ENCODE peak calls at places on chromosomes 5 and 9, in ten cellular contexts. F is SK-N-SH, D is hepatocyte, U is pancreas, C is IMR-90, W is right atrium auricular region, R is psoas muscle, N is adipocyte, P is MM.1S, B is heart right ventricle. Z is an unnamed sample.

GRCh38 chr9:98172604-98173003 is 19.8 kb downstream of the CORO2A start:
- DNase-seq in C (peak; percentile 7), P (no peak), F (no peak), B (no peak), N (peak; percentile 28), R (no peak), U (no peak), D (no peak), W (no peak), Z (peak; percentile 35)

GRCh38 chr5:178241259-178241658 is 8.7 kb upstream of the PHYKPL start:
- DNase-seq in U (peak; percentile 74), F (no peak), N (no peak), P (no peak), D (no peak), R (peak; percentile 66), C (no peak), B (peak; percentile 20), W (no peak), Z (no peak)

GRCh38 chr5:123450641-123451421 is 27.6 kb upstream of the CEP120 start:
- DNase-seq in W (no peak), F (no peak), N (peak; percentile 54), B (peak; percentile 43), D (peak; percentile 40), C (no peak), U (no peak), P (no peak), R (no peak), Z (no peak)

GRCh38 chr9:17795708-17796107 is 216.8 kb downstream of the SH3GL2 start:
- DNase-seq in N (no peak), F (no peak), U (no peak), C (no peak), P (no peak), D (no peak), R (peak; percentile 58), W (no peak), B (no peak), Z (no peak)

GRCh38 chr9:2720179-2720654 is 2.9 kb downstream of the KCNV2 start:
- DNase-seq in P (no peak), B (no peak), N (no peak), D (peak; percentile 15), F (no peak), R (no peak), W (no peak), U (no peak), C (no peak), Z (no peak)

GRCh38 chr5:54672867-54673266 is 155.3 kb downstream of the SNX18 start:
- DNase-seq in U (no peak), D (no peak), N (no peak), R (no peak), F (no peak), B (no peak), W (no peak), P (no peak), C (no peak), Z (no peak)

GRCh38 chr5:73499756-73500155 is 1.5 kb downstream of the BTF3 start:
- DNase-seq in N (no peak), F (no peak), B (no peak), W (no peak), C (no peak), P (no peak), U (no peak), D (no peak), R (no peak), Z (no peak)

GRCh38 chr9:110208031-110208430 is at the start of gene C9orf152:
- DNase-seq in N (no peak), R (no peak), B (no peak), C (no peak), P (no peak), W (no peak), F (no peak), U (peak; percentile 82), D (no peak), Z (no peak)

GRCh38 chr9:16202913-16203734 is 650.3 kb downstream of the CCDC171 start:
- DNase-seq in C (peak; percentile 91), N (peak; percentile 91), W (no peak), D (peak; percentile 28), R (no peak), U (no peak), P (no peak), B (no peak), F (no peak), Z (peak; percentile 100)

GRCh38 chr5:176533894-176534611 is 3.1 kb downstream of the RNF44 start:
- DNase-seq in P (no peak), F (no peak), B (no peak), U (peak; percentile 81), D (no peak), W (no peak), C (peak; percentile 36), R (peak; percentile 64), N (peak; percentile 28), Z (peak; percentile 84)

GRCh38 chr9:127556871-127557270 is 55.2 kb upstream of the STXBP1 start:
- DNase-seq in P (no peak), F (no peak), N (no peak), R (peak; percentile 21), B (no peak), W (no peak), D (no peak), C (no peak), U (no peak), Z (no peak)

GRCh38 chr9:127557466-127557869 is 54.6 kb upstream of the STXBP1 start:
- DNase-seq in C (no peak), W (no peak), R (peak; percentile 58), P (no peak), D (peak; percentile 49), N (peak; percentile 83), U (no peak), F (peak; percentile 91), B (no peak), Z (peak; percentile 88)

GRCh38 chr9:127559247-127559680 is 52.8 kb upstream of the STXBP1 start:
- DNase-seq in B (no peak), D (no peak), W (no peak), P (no peak), R (no peak), N (no peak), C (no peak), U (no peak), F (no peak), Z (no peak)

GRCh38 chr9:127557998-127558546 is 54.0 kb upstream of the STXBP1 start:
- DNase-seq in U (no peak), D (no peak), R (no peak), P (no peak), C (no peak), B (no peak), N (peak; percentile 80), W (no peak), F (no peak), Z (no peak)

DNA sequence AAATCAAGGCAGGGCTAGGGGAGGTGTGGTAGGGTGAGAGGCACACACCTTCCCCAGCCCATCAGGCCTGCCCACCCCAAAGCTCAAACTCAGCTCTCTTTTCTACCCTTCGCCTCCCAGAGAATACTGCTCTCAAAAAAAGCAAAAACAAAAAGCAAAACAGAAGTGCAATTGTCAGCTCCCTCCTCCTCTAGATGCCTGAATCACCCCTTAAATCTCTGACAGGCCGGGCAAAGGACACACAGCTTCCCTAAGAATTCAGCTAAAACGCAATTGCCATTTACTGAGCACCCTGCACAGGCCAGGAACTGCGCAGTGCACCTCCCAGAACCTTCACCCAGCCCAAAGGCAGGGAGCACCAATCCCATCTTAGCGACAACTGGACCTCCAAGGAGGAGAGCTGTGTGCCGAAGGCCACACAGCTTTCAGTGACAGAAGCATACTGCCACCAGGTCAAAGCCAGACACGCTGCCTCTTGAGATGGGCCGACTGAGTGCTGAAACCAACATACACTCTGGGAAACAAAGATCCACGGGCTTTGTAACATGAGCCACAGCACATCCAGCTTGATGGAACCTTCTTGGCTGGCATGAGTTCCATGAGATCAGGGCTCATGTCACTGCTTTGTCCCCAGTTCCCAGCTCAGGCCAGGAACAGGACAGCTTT is 53.4 kb upstream of the STXBP1 start:
- DNase-seq in N (peak; percentile 43), D (no peak), U (no peak), B (no peak), C (no peak), R (no peak), W (no peak), P (no peak), F (no peak), Z (no peak)
- H3K4me3 ChIP-seq in N (peak overlapping the region; percentile 53), D (no peak overlapping the region), U (no peak overlapping the region), B (no peak overlapping the region), C (no peak overlapping the region), R (no peak overlapping the region), W (no peak overlapping the region), P (no peak overlapping the region), F (no peak overlapping the region), Z (no peak overlapping the region)

GRCh38 chr5:141351591-141351990 is 1.7 kb downstream of the PCDHGB1 start:
- DNase-seq in P (no peak), U (no peak), N (no peak), B (no peak), C (no peak), R (no peak), D (no peak), F (no peak), W (no peak), Z (no peak)
- H3K9me3 ChIP-seq in P (no peaks in the 10 kb centered on the region), U (peaks cover 10% of the 10 kb centered on the region), N (peaks cover 37% of the 10 kb centered on the region), B (no peaks in the 10 kb centered on the region), C (peaks cover 41% of the 10 kb centered on the region), R (peaks cover 7% of the 10 kb centered on the region), D (no peaks in the 10 kb centered on the region), F (no peaks in the 10 kb centered on the region), W (peaks cover 4% of the 10 kb centered on the region), Z (peaks cover 5% of the 10 kb centered on the region)

DNA sequence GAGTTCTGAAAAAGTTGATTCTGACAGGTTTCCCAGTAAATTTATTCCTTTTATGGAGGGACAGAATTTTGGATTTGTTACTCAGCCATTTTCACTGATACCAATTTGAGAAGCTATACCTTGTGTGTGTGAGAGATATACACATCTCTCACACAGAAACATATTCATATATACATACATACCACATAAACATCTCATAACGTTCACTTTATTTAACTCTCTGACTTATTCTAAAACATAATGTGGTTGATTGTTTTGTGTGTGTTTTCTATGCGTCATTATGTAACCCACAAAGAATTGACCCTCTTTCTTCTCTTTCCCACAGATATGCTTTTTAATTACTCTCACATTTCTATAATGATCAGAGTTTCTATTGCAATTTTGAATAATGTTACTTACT is 570.8 kb upstream of the TLE4 start:
- DNase-seq in C (no peak), P (no peak), D (no peak), F (no peak), W (no peak), B (no peak), N (no peak), U (no peak), R (no peak), Z (no peak)
- H3K4me3 ChIP-seq in C (no peak overlapping the region), P (no peak overlapping the region), D (no peak overlapping the region), F (no peak overlapping the region), W (no peak overlapping the region), B (no peak overlapping the region), N (no peak overlapping the region), U (no peak overlapping the region), R (no peak overlapping the region), Z (no peak overlapping the region)

DNA sequence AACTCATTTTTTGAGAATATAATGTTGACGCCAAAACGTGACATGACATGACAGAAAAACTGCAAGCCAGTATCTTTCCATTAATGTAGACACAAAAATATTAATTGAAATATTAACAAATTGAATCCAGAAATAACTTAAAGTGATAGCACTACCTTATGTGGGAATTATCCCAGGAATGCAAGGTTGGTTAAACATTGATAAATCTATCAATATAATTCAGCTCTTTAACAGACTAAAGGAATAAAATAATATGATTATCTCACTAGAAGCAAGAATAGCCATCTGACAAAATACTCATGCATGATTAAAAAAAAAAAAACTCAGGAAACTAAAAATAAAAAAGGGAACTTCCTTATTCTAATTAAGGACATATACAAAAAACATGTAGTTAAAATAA is 6.8 kb downstream of the ZNF510 start:
- DNase-seq in F (no peak), W (no peak), B (no peak), R (no peak), P (no peak), D (no peak), N (no peak), C (no peak), U (no peak), Z (no peak)
- H3K9me3 ChIP-seq in F (peaks cover 35% of the 10 kb centered on the region), W (peaks cover 11% of the 10 kb centered on the region), B (no peaks in the 10 kb centered on the region), R (peaks cover 57% of the 10 kb centered on the region), P (no peaks in the 10 kb centered on the region), D (peaks cover 61% of the 10 kb centered on the region), N (peaks cover 76% of the 10 kb centered on the region), C (peaks cover 18% of the 10 kb centered on the region), U (no peaks in the 10 kb centered on the region), Z (peaks cover 31% of the 10 kb centered on the region)

Z was measured in MG63.